ENCODE peak calls at places on chromosomes 4 and X, in five cellular contexts. P, E, W, X and I are unnamed samples.

GRCh38 chrX:3545901-3546300 is 167.5 kb downstream of the PRKX start:
- DNase-seq in P (no peak), E (no peak), W (no peak), X (no peak), I (no peak)

GRCh38 chr4:82017680-82018079 is 356.1 kb downstream of the HNRNPD start:
- DNase-seq in P (no peak), E (no peak), W (no peak), X (peak), I (peak)

GRCh38 chr4:83490876-83491450 is 6.1 kb upstream of the ABRAXAS1 start:
- DNase-seq in P (no peak), E (no peak), W (no peak), X (peak), I (peak)

GRCh38 chr4:20370284-20370683 is 118.6 kb downstream of the SLIT2 start:
- DNase-seq in P (no peak), E (no peak), W (no peak), X (no peak), I (peak)

GRCh38 chr4:8854866-8855265 is 16.8 kb downstream of the HMX1 start:
- DNase-seq in P (no peak), E (no peak), W (peak), X (no peak), I (peak)

GRCh38 chr4:103091601-103092223 is 7.9 kb downstream of the BDH2 start:
- DNase-seq in P (peak), E (no peak), W (peak), X (peak), I (peak)

GRCh38 chr4:83054928-83055327 is 19.9 kb downstream of the COPS4 start:
- DNase-seq in P (no peak), E (no peak), W (no peak), X (no peak), I (no peak)

GRCh38 chr4:20684852-20685763 is 15.2 kb upstream of the PACRGL start:
- DNase-seq in P (no peak), E (no peak), W (peak), X (peak), I (peak)

GRCh38 chr4:6619116-6619465 is 21.4 kb upstream of the MRFAP1 start:
- DNase-seq in P (no peak), E (no peak), W (no peak), X (no peak), I (no peak)

GRCh38 chrX:114580336-114580735 is 3.5 kb upstream of the HTR2C start:
- DNase-seq in P (no peak), E (no peak), W (no peak), X (no peak), I (no peak)

GRCh38 chr4:176153124-176153523 is 42.3 kb downstream of the SPATA4 start:
- DNase-seq in P (no peak), E (no peak), W (peak), X (no peak), I (no peak)

GRCh38 chr4:76055005-76055404 is 19.1 kb upstream of the CXCL11 start:
- DNase-seq in P (peak), E (no peak), W (no peak), X (no peak), I (no peak)